ENCODE peak calls at places on chromosomes 12 and 14, in nine cellular contexts. One of them, this sample, is unnamed.

GRCh38 chr12:45730842-45731336 is 1.4 kb downstream of the ARID2 start:
- DNase-seq in stimulated activated CD8-positive, alpha-beta memory T cell treated with anti-CD3 and anti-CD28 coated beads, Interleukin-2, amount 100 ng/mL, for 1 hour: no peak
- DNase-seq in hippocampal formation: peak; percentile 35
- DNase-seq in bronchial epithelial cell: peak; percentile 35
- DNase-seq in mucosa of descending colon: no peak
- DNase-seq in CD8-positive, alpha-beta memory T cell: peak; percentile 58
- DNase-seq in Right ventricle myocardium superior: no peak
- DNase-seq in GM23248: peak; percentile 52
- DNase-seq in A549: no peak
- DNase-seq in this sample: no peak

GRCh38 chr12:89756638-89757321 is 48.1 kb upstream of the ATP2B1 start:
- DNase-seq in mucosa of descending colon: no peak
- DNase-seq in bronchial epithelial cell: peak; percentile 100
- DNase-seq in GM23248: peak; percentile 100
- DNase-seq in Right ventricle myocardium superior: no peak
- DNase-seq in A549: peak; percentile 95
- DNase-seq in hippocampal formation: no peak
- DNase-seq in CD8-positive, alpha-beta memory T cell: no peak
- DNase-seq in stimulated activated CD8-positive, alpha-beta memory T cell treated with anti-CD3 and anti-CD28 coated beads, Interleukin-2, amount 100 ng/mL, for 1 hour: no peak
- DNase-seq in this sample: peak; percentile 71

GRCh38 chr12:64627781-64628180 is 17.5 kb downstream of the RASSF3 start:
- DNase-seq in hippocampal formation: no peak
- DNase-seq in GM23248: peak; percentile 84
- DNase-seq in CD8-positive, alpha-beta memory T cell: no peak
- DNase-seq in bronchial epithelial cell: peak; percentile 46
- DNase-seq in stimulated activated CD8-positive, alpha-beta memory T cell treated with anti-CD3 and anti-CD28 coated beads, Interleukin-2, amount 100 ng/mL, for 1 hour: no peak
- DNase-seq in A549: peak; percentile 13
- DNase-seq in mucosa of descending colon: no peak
- DNase-seq in Right ventricle myocardium superior: no peak
- DNase-seq in this sample: no peak

GRCh38 chr12:25497021-25497420 is 56.1 kb downstream of the LMNTD1 start:
- DNase-seq in mucosa of descending colon: no peak
- DNase-seq in A549: no peak
- DNase-seq in CD8-positive, alpha-beta memory T cell: no peak
- DNase-seq in GM23248: peak; percentile 59
- DNase-seq in bronchial epithelial cell: peak; percentile 10
- DNase-seq in hippocampal formation: no peak
- DNase-seq in Right ventricle myocardium superior: no peak
- DNase-seq in stimulated activated CD8-positive, alpha-beta memory T cell treated with anti-CD3 and anti-CD28 coated beads, Interleukin-2, amount 100 ng/mL, for 1 hour: no peak
- DNase-seq in this sample: no peak

GRCh38 chr12:64180951-64181350 is 41.1 kb downstream of the KICS2 start:
- DNase-seq in hippocampal formation: no peak
- DNase-seq in CD8-positive, alpha-beta memory T cell: no peak
- DNase-seq in mucosa of descending colon: no peak
- DNase-seq in A549: peak; percentile 70
- DNase-seq in Right ventricle myocardium superior: no peak
- DNase-seq in bronchial epithelial cell: peak; percentile 85
- DNase-seq in stimulated activated CD8-positive, alpha-beta memory T cell treated with anti-CD3 and anti-CD28 coated beads, Interleukin-2, amount 100 ng/mL, for 1 hour: no peak
- DNase-seq in GM23248: peak; percentile 90
- DNase-seq in this sample: no peak

GRCh38 chr12:48995061-48995879 is 3.9 kb downstream of the DDN start:
- DNase-seq in A549: peak; percentile 89
- DNase-seq in hippocampal formation: peak; percentile 47
- DNase-seq in GM23248: peak; percentile 93
- DNase-seq in CD8-positive, alpha-beta memory T cell: peak; percentile 68
- DNase-seq in bronchial epithelial cell: peak; percentile 59
- DNase-seq in stimulated activated CD8-positive, alpha-beta memory T cell treated with anti-CD3 and anti-CD28 coated beads, Interleukin-2, amount 100 ng/mL, for 1 hour: peak; percentile 29
- DNase-seq in Right ventricle myocardium superior: peak; percentile 89
- DNase-seq in mucosa of descending colon: peak; percentile 77
- DNase-seq in this sample: no peak

GRCh38 chr14:71243697-71244096 is 336.4 kb downstream of the PCNX1 start:
- DNase-seq in Right ventricle myocardium superior: no peak
- DNase-seq in A549: no peak
- DNase-seq in GM23248: peak; percentile 91
- DNase-seq in hippocampal formation: no peak
- DNase-seq in mucosa of descending colon: no peak
- DNase-seq in stimulated activated CD8-positive, alpha-beta memory T cell treated with anti-CD3 and anti-CD28 coated beads, Interleukin-2, amount 100 ng/mL, for 1 hour: no peak
- DNase-seq in CD8-positive, alpha-beta memory T cell: no peak
- DNase-seq in bronchial epithelial cell: no peak
- DNase-seq in this sample: no peak

GRCh38 chr12:26833692-26834168 is 736 bp upstream of the ITPR2 start:
- DNase-seq in bronchial epithelial cell: no peak
- DNase-seq in A549: peak; percentile 32
- DNase-seq in GM23248: peak; percentile 52
- DNase-seq in Right ventricle myocardium superior: peak; percentile 67
- DNase-seq in hippocampal formation: no peak
- DNase-seq in mucosa of descending colon: peak; percentile 74
- DNase-seq in stimulated activated CD8-positive, alpha-beta memory T cell treated with anti-CD3 and anti-CD28 coated beads, Interleukin-2, amount 100 ng/mL, for 1 hour: no peak
- DNase-seq in CD8-positive, alpha-beta memory T cell: peak; percentile 65
- DNase-seq in this sample: no peak

GRCh38 chr14:96400495-96400894 is 8.6 kb downstream of the AK7 start:
- DNase-seq in A549: no peak
- DNase-seq in stimulated activated CD8-positive, alpha-beta memory T cell treated with anti-CD3 and anti-CD28 coated beads, Interleukin-2, amount 100 ng/mL, for 1 hour: no peak
- DNase-seq in CD8-positive, alpha-beta memory T cell: no peak
- DNase-seq in mucosa of descending colon: no peak
- DNase-seq in Right ventricle myocardium superior: no peak
- DNase-seq in bronchial epithelial cell: no peak
- DNase-seq in GM23248: no peak
- DNase-seq in hippocampal formation: peak; percentile 65
- DNase-seq in this sample: no peak

GRCh38 chr12:14410841-14411569 is 45.5 kb downstream of the ATF7IP start:
- DNase-seq in bronchial epithelial cell: no peak
- DNase-seq in CD8-positive, alpha-beta memory T cell: peak; percentile 73
- DNase-seq in Right ventricle myocardium superior: no peak
- DNase-seq in GM23248: peak; percentile 24
- DNase-seq in hippocampal formation: no peak
- DNase-seq in mucosa of descending colon: no peak
- DNase-seq in A549: no peak
- DNase-seq in stimulated activated CD8-positive, alpha-beta memory T cell treated with anti-CD3 and anti-CD28 coated beads, Interleukin-2, amount 100 ng/mL, for 1 hour: no peak
- DNase-seq in this sample: no peak

This sample was measured in glomerular endothelial cell.